ENCODE peak calls at places on chromosomes 16 and 17, in nine cellular contexts. P is cardiac fibroblast; I is stimulated activated CD4-positive, alpha-beta T cell treated with anti-CD3 and anti-CD28 coated beads, Interleukin-1b, Interleukin-23, amount 100 ng/mL, for 24 hours; Y is NCI-H1105; G is GM06990; J is activated T-helper 1 cell treated with Interleukin-2 at 50 U/mL for 16 hours; W is RWPE1; T is activated T-cell treated with anti-CD3 and anti-CD28 coated beads for 1 hour; Q is brain microvascular endothelial cell. Z is an unnamed sample.

GRCh38 chr16:75288596-75289120 is 37.2 kb upstream of the BCAR1 start:
- DNase-seq in J (no peak), Q (no peak), G (no peak), T (peak; percentile 24), P (no peak), Y (no peak), W (no peak), I (peak; percentile 25), Z (no peak)

GRCh38 chr16:47492036-47492427 is 30.9 kb downstream of the PHKB start:
- DNase-seq in T (no peak), I (no peak), Y (no peak), G (no peak), J (no peak), P (no peak), Q (no peak), W (no peak), Z (no peak)

GRCh38 chr16:22771551-22771950 is 42.4 kb upstream of the HS3ST2 start:
- DNase-seq in Q (no peak), G (no peak), Y (no peak), I (no peak), W (no peak), P (no peak), T (no peak), J (no peak), Z (no peak)

GRCh38 chr17:45574376-45574775 is 83.9 kb upstream of the PLEKHM1 start:
- DNase-seq in G (no peak), J (no peak), W (no peak), T (no peak), Y (no peak), I (no peak), Q (peak; percentile 27), P (peak; percentile 65), Z (no peak)

GRCh38 chr17:64599187-64599676 is 62.9 kb downstream of the SMURF2 start:
- DNase-seq in W (no peak), T (peak; percentile 31), I (peak; percentile 4), Q (no peak), J (peak; percentile 31), Y (no peak), P (no peak), G (no peak), Z (no peak)

GRCh38 chr17:77185137-77185536 is 44.4 kb downstream of the SEC14L1 start:
- DNase-seq in I (no peak), P (no peak), G (no peak), Q (no peak), W (no peak), T (no peak), Y (no peak), J (no peak), Z (no peak)

GRCh38 chr17:83162035-83162745 is 82.8 kb downstream of the METRNL start:
- DNase-seq in Y (no peak), J (no peak), T (no peak), W (no peak), Q (no peak), P (no peak), G (no peak), I (no peak), Z (no peak)

GRCh38 chr16:22898874-22899348 is 84.9 kb downstream of the HS3ST2 start:
- DNase-seq in G (no peak), Y (peak; percentile 84), Q (peak; percentile 49), T (peak; percentile 20), J (peak; percentile 7), P (peak; percentile 81), W (peak; percentile 40), I (peak; percentile 23), Z (no peak)

GRCh38 chr17:58284613-58285421 is 4.1 kb upstream of the MPO start:
- DNase-seq in J (no peak), P (no peak), T (no peak), Y (no peak), G (no peak), W (no peak), Q (no peak), I (no peak), Z (no peak)

GRCh38 chr17:31472137-31472536 is 80.7 kb downstream of the RAB11FIP4 start:
- DNase-seq in Q (no peak), Y (no peak), J (no peak), I (no peak), G (no peak), T (no peak), W (no peak), P (no peak), Z (no peak)

GRCh38 chr16:87328846-87329245 is 11.7 kb upstream of the C16orf95 start:
- DNase-seq in Q (no peak), P (no peak), Y (no peak), I (no peak), T (no peak), G (no peak), W (no peak), J (no peak), Z (no peak)

GRCh38 chr16:56463153-56463552 is 11.8 kb downstream of the OGFOD1 start:
- DNase-seq in P (no peak), W (no peak), I (no peak), J (no peak), G (no peak), Y (no peak), Q (no peak), T (no peak), Z (no peak)

GRCh38 chr17:39950871-39951348 is 11.9 kb upstream of the GSDMA start:
- DNase-seq in Y (no peak), W (no peak), T (no peak), J (no peak), Q (no peak), P (peak; percentile 32), G (no peak), I (no peak), Z (no peak)

GRCh38 chr17:8140058-8140412 is 12.2 kb downstream of the PER1 start:
- DNase-seq in P (no peak), I (no peak), J (no peak), W (no peak), Q (no peak), T (no peak), G (no peak), Y (no peak), Z (peak; percentile 12)

GRCh38 chr17:64150237-64151015 is 20.5 kb upstream of the ERN1 start:
- DNase-seq in P (peak; percentile 56), T (no peak), Y (no peak), G (no peak), I (no peak), W (no peak), Q (no peak), J (no peak), Z (no peak)

GRCh38 chr16:31200821-31201510 is 1.6 kb downstream of the PYCARD start:
- DNase-seq in T (no peak), P (no peak), J (no peak), I (no peak), Y (no peak), Q (no peak), G (no peak), W (peak; percentile 42), Z (peak; percentile 29)

GRCh38 chr17:44375196-44376017 is 11.8 kb upstream of the FAM171A2 start:
- DNase-seq in T (no peak), P (no peak), I (no peak), Y (no peak), Q (no peak), J (no peak), G (no peak), W (no peak), Z (no peak)

GRCh38 chr16:30876867-30877266 is 17.0 kb downstream of the BCL7C start:
- DNase-seq in I (no peak), Q (no peak), P (no peak), G (no peak), T (no peak), J (no peak), Y (no peak), W (no peak), Z (no peak)

GRCh38 chr17:56809106-56809819 is 24.5 kb downstream of the C17orf67 start:
- DNase-seq in Q (no peak), G (no peak), W (no peak), P (no peak), I (no peak), Y (no peak), T (no peak), J (no peak), Z (no peak)

GRCh38 chr17:76538281-76538931 is 897 bp upstream of the CYGB start:
- DNase-seq in P (no peak), W (no peak), G (no peak), T (no peak), I (no peak), J (no peak), Q (no peak), Y (no peak), Z (no peak)

GRCh38 chr16:28186752-28187151 is 25.0 kb downstream of the XPO6 start:
- DNase-seq in T (no peak), Y (no peak), J (no peak), G (peak; percentile 46), W (no peak), I (no peak), Q (no peak), P (no peak), Z (no peak)

GRCh38 chr16:88627531-88628411 is 10.6 kb upstream of the IL17C start:
- DNase-seq in Y (no peak), T (no peak), I (no peak), J (no peak), Q (no peak), W (no peak), G (no peak), P (no peak), Z (no peak)

GRCh38 chr16:27792486-27793275 is 242.7 kb downstream of the KATNIP start:
- DNase-seq in W (no peak), G (no peak), J (no peak), Q (peak; percentile 29), T (no peak), I (no peak), P (no peak), Y (no peak), Z (no peak)

GRCh38 chr17:50535407-50535806 is 2.9 kb downstream of the EPN3 start:
- DNase-seq in G (no peak), W (no peak), J (no peak), T (no peak), Q (no peak), Y (no peak), P (no peak), I (no peak), Z (no peak)

GRCh38 chr17:31535581-31535981 is 144.1 kb downstream of the RAB11FIP4 start:
- DNase-seq in J (no peak), Y (no peak), Q (no peak), G (peak; percentile 72), I (no peak), T (no peak), P (no peak), W (no peak), Z (no peak)

GRCh38 chr16:50932348-50932916 is 190.5 kb downstream of the CYLD start:
- DNase-seq in Y (no peak), G (no peak), J (no peak), P (peak; percentile 22), Q (no peak), W (no peak), T (no peak), I (no peak), Z (no peak)

GRCh38 chr16:84720180-84720579 is 20.4 kb downstream of the USP10 start:
- DNase-seq in T (no peak), J (no peak), Q (peak; percentile 49), P (peak; percentile 24), Y (no peak), I (no peak), W (no peak), G (no peak), Z (no peak)

GRCh38 chr16:80938928-80939260 is 67.8 kb downstream of the CMC2 start:
- DNase-seq in Y (no peak), G (no peak), Q (no peak), T (no peak), I (no peak), J (no peak), W (no peak), P (no peak), Z (no peak)

GRCh38 chr16:31869511-31870201 is 4.0 kb upstream of the ZNF267 start:
- DNase-seq in G (peak; percentile 54), Y (no peak), Q (peak; percentile 89), P (peak; percentile 70), I (peak; percentile 44), T (peak; percentile 50), J (peak; percentile 53), W (peak; percentile 38), Z (no peak)

GRCh38 chr17:3335876-3336275 is 37.7 kb upstream of the OR3A1 start:
- DNase-seq in I (no peak), W (no peak), J (no peak), T (no peak), G (no peak), Y (no peak), P (no peak), Q (no peak), Z (no peak)

GRCh38 chr17:5110816-5111215 is 862 bp downstream of the ZNF232 start:
- DNase-seq in Q (no peak), W (no peak), G (peak; percentile 15), T (no peak), J (no peak), I (no peak), Y (no peak), P (no peak), Z (no peak)

Z was measured in T-helper 17 cell.